ENCODE peak calls at places on chromosomes 12 and 14, in four cellular contexts. N is tibial nerve, X is neural progenitor cell, F is RWPE1. J is an unnamed sample.

GRCh38 chr14:50829472-50830043 is 1.4 kb downstream of the NIN start:
- DNase-seq in F (no peak), X (peak; percentile 42), N (no peak), J (no peak)

GRCh38 chr14:82710257-82710841 is 1176.7 kb upstream of the SEL1L start:
- DNase-seq in N (no peak), F (peak; percentile 34), X (peak; percentile 84), J (no peak)

GRCh38 chr12:130879212-130879686 is 7.4 kb downstream of the RAN start:
- DNase-seq in F (no peak), X (no peak), N (no peak), J (no peak)

GRCh38 chr12:110906516-110906915 is 13.9 kb downstream of the MYL2 start:
- DNase-seq in X (no peak), N (no peak), F (no peak), J (no peak)

GRCh38 chr14:70771781-70772212 is 37.5 kb downstream of the MAP3K9 start:
- DNase-seq in X (peak; percentile 40), N (no peak), F (no peak), J (no peak)

GRCh38 chr14:100201701-100202100 is 37.2 kb upstream of the YY1 start:
- DNase-seq in N (no peak), F (no peak), X (no peak), J (no peak)

GRCh38 chr12:113220593-113221180 is 577 bp upstream of the TPCN1 start:
- DNase-seq in N (no peak), F (no peak), X (no peak), J (no peak)

GRCh38 chr12:88737838-88738472 is 157.7 kb upstream of the KITLG start:
- DNase-seq in N (no peak), F (no peak), X (no peak), J (no peak)

GRCh38 chr12:113853491-113853890 is 112.6 kb downstream of the RBM19 start:
- DNase-seq in X (no peak), N (no peak), F (no peak), J (no peak)

GRCh38 chr12:49536526-49537195 is 2.2 kb upstream of the KCNH3 start:
- DNase-seq in N (no peak), X (no peak), F (no peak), J (no peak)

GRCh38 chr14:35553808-35554207 is 19.8 kb downstream of the INSM2 start:
- DNase-seq in N (no peak), X (no peak), F (no peak), J (no peak)

GRCh38 chr14:70821916-70822705 is 12.8 kb upstream of the MAP3K9 start:
- DNase-seq in X (peak; percentile 84), F (peak; percentile 62), N (no peak), J (no peak)

GRCh38 chr12:58288191-58288590 is 346.8 kb downstream of the ATP23 start:
- DNase-seq in F (no peak), X (no peak), N (no peak), J (no peak)

GRCh38 chr14:55688566-55688965 is 108.6 kb downstream of the KTN1 start:
- DNase-seq in X (no peak), N (no peak), F (no peak), J (no peak)

GRCh38 chr12:19194963-19195362 is 65.4 kb downstream of the PLEKHA5 start:
- DNase-seq in F (no peak), X (no peak), N (no peak), J (no peak)

GRCh38 chr12:68880660-68881325 is 52.2 kb downstream of the CPM start:
- DNase-seq in X (no peak), N (no peak), F (no peak), J (no peak)

GRCh38 chr12:86193931-86194330 is 62.3 kb downstream of the MGAT4C start:
- DNase-seq in F (peak; percentile 44), N (no peak), X (no peak), J (no peak)

GRCh38 chr14:91354979-91355685 is 62.5 kb downstream of the CCDC88C start:
- DNase-seq in F (no peak), N (no peak), X (peak; percentile 64), J (no peak)

GRCh38 chr12:94621662-94622359 is 28.5 kb downstream of the TMCC3 start:
- DNase-seq in X (no peak), N (no peak), F (peak; percentile 96), J (no peak)

GRCh38 chr14:85531141-85531593 is 1.2 kb downstream of the FLRT2 start:
- DNase-seq in X (peak; percentile 69), N (peak; percentile 33), F (peak; percentile 19), J (peak; percentile 69)

GRCh38 chr12:57240926-57241555 is 9.9 kb downstream of the STAC3 start:
- DNase-seq in F (no peak), X (peak; percentile 72), N (no peak), J (no peak)

GRCh38 chr12:1660304-1661187 is 30.3 kb upstream of the ADIPOR2 start:
- DNase-seq in F (peak; percentile 81), X (no peak), N (peak; percentile 76), J (peak; percentile 84)

GRCh38 chr12:81992461-81992860 is 233.3 kb upstream of the PPFIA2 start:
- DNase-seq in F (no peak), N (no peak), X (peak; percentile 59), J (no peak)

GRCh38 chr14:73662439-73663056 is 17.8 kb downstream of the DNAL1 start:
- DNase-seq in X (peak; percentile 15), N (no peak), F (peak; percentile 71), J (no peak)
- TF ChIP-seq CTCF in X (no peak), N (no peak), F (peak; percentile 71), J (peak; percentile 20)

GRCh38 chr14:103545219-103545914 is 16.4 kb downstream of the TRMT61A start:
- DNase-seq in N (no peak), F (no peak), X (no peak), J (no peak)

GRCh38 chr14:103543140-103543539 is 14.1 kb downstream of the TRMT61A start:
- DNase-seq in N (no peak), X (no peak), F (no peak), J (no peak)

GRCh38 chr14:103545915-103546650 is 16.4 kb downstream of the BAG5 start:
- DNase-seq in F (no peak), N (no peak), X (no peak), J (no peak)

GRCh38 chr14:103543721-103544626 is 15.0 kb downstream of the TRMT61A start:
- DNase-seq in X (peak; percentile 40), N (no peak), F (no peak), J (no peak)

GRCh38 chr14:103544627-103545218 is 15.7 kb downstream of the TRMT61A start:
- DNase-seq in X (no peak), N (no peak), F (no peak), J (no peak)
- H3K27ac ChIP-seq in X (no peak overlapping the region), N (peak overlapping the region; percentile 94), F (peak overlapping the region; percentile 100), J (peak overlapping the region; percentile 82)

GRCh38 chr12:107875772-107876171 is 101.3 kb downstream of the ASCL4 start:
- DNase-seq in N (no peak), X (no peak), F (no peak), J (no peak)
- TF ChIP-seq CTCF in N (no peak), X (no peak), F (no peak), J (no peak)

DNA sequence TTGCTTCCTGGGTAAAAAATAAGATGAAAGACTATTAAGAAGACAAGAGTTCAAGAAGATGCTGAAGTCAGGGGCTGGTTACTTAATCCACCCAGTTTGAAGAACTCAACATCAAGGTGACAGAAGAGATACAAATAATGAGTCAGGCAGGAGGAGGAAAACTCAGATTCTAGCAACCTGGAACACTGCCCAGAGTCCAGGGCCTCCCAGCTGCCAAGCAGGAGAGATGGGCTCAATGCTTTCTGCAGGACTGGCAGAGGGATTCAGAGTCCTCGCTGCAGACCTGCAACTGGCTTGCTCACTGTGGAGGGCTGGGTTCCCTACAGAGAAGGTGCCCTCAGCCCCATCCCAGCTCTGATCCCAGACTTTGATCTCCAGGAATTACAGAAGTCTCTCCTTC is 28.6 kb upstream of the CEBPE start:
- DNase-seq in F (no peak), N (no peak), X (no peak), J (no peak)
- H3K27ac ChIP-seq in F (peak overlapping the region; percentile 67), N (no peak overlapping the region), X (no peak overlapping the region), J (peak overlapping the region; percentile 44)

GRCh38 chr12:98572010-98572409 is 21.5 kb upstream of the SLC25A3 start:
- DNase-seq in X (peak; percentile 26), N (no peak), F (no peak), J (no peak)
- TF ChIP-seq CTCF in X (peak; percentile 49), N (no peak), F (peak; percentile 13), J (peak; percentile 37)

GRCh38 chr14:65303185-65303901 is 109.2 kb upstream of the FUT8 start:
- DNase-seq in N (no peak), F (peak; percentile 37), X (peak; percentile 45), J (no peak)
- H3K27ac ChIP-seq in N (peak overlapping the region; percentile 54), F (no peak overlapping the region), X (peak overlapping the region; percentile 92), J (no peak overlapping the region)

GRCh38 chr12:39804479-39805241 is 185.1 kb upstream of the ABCD2 start:
- DNase-seq in F (no peak), N (no peak), X (no peak), J (no peak)

GRCh38 chr12:39803151-39803550 is 183.5 kb upstream of the ABCD2 start:
- DNase-seq in F (no peak), N (no peak), X (no peak), J (no peak)

GRCh38 chr12:39805651-39806050 is 186.0 kb upstream of the ABCD2 start:
- DNase-seq in N (no peak), F (no peak), X (no peak), J (no peak)

DNA sequence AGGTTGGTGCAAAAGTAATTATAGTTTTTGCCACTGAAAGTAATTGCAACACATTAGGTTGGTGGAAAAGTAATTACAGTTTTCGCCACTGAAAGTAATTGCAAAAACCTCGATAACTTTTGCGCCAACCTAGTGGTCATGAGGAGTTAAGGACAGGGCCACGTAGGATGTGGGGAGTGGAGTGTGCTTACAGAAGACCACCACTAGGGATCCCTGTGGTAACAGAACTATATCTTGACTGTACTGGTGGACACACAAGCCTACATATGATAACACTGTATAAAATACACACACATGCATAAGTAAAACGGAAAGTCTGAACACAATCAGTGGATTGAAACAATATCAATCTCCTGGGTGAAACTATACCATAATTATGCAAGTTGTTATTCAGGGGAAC is 187.4 kb upstream of the ABCD2 start:
- DNase-seq in F (no peak), N (no peak), X (peak; percentile 43), J (no peak)
- TF ChIP-seq CTCF in F (no peak), N (no peak), X (peak; percentile 59), J (peak; percentile 41)

J was measured in right atrium auricular region.